ENCODE peak calls at places on chromosome 3, in nine cellular contexts. P is activated CD4-positive, alpha-beta T cell treated with anti-CD3 and anti-CD28 coated beads for 48 hours; F is HTR-8/SVneo; N is H54; B is OCI-LY7; T is activated CD4-positive, CD25-positive, alpha-beta regulatory T cell; M is uterus; V is EH; C is NCI-H1105. U is an unnamed sample.
A peak's percentile ranks its signal among the peaks of the same experiment; 100 is the strongest.

GRCh38 chr3:17412950-17413530 is 329.4 kb downstream of the TBC1D5 start:
- DNase-seq in F (peak; percentile 25), M (no peak), B (peak; percentile 79), T (no peak), C (peak; percentile 35), V (peak; percentile 59), P (no peak), N (no peak), U (no peak)

GRCh38 chr3:69761896-69762789 is 22.9 kb downstream of the MITF start:
- DNase-seq in T (no peak), F (no peak), C (no peak), M (no peak), V (peak; percentile 96), B (no peak), P (peak; percentile 2), N (no peak), U (no peak)

GRCh38 chr3:172506094-172506493 is 17.1 kb downstream of the TNFSF10 start:
- DNase-seq in M (no peak), B (no peak), C (no peak), N (no peak), V (no peak), P (no peak), T (no peak), F (no peak), U (no peak)

GRCh38 chr3:97530689-97531088 is 233.9 kb upstream of the ARL6 start:
- DNase-seq in T (no peak), C (no peak), P (no peak), B (no peak), F (no peak), V (no peak), N (no peak), M (no peak), U (no peak)

GRCh38 chr3:187207624-187208023 is 10.3 kb downstream of the RTP1 start:
- DNase-seq in M (no peak), F (no peak), T (no peak), C (no peak), B (no peak), V (peak; percentile 13), N (no peak), P (no peak), U (no peak)

GRCh38 chr3:112375117-112375516 is 42.2 kb downstream of the CD200 start:
- DNase-seq in C (no peak), T (no peak), V (no peak), P (no peak), M (no peak), B (no peak), F (no peak), N (no peak), U (no peak)

GRCh38 chr3:171680690-171681416 is 129.4 kb downstream of the PLD1 start:
- DNase-seq in C (no peak), F (no peak), M (no peak), T (no peak), B (no peak), V (no peak), N (no peak), P (no peak), U (no peak)

GRCh38 chr3:37498126-37499039 is 324.0 kb upstream of the LRRFIP2 start:
- DNase-seq in C (no peak), M (no peak), N (no peak), P (no peak), F (no peak), V (no peak), B (no peak), T (no peak), U (no peak)

GRCh38 chr3:165526367-165526766 is 310.9 kb downstream of the BCHE start:
- DNase-seq in N (no peak), F (no peak), V (no peak), B (no peak), C (no peak), P (no peak), M (no peak), T (no peak), U (no peak)

GRCh38 chr3:61682671-61683408 is 121.5 kb downstream of the PTPRG start:
- DNase-seq in F (no peak), T (no peak), M (no peak), P (no peak), V (peak; percentile 76), N (no peak), B (no peak), C (no peak), U (peak; percentile 7)

GRCh38 chr3:72993391-72993790 is 3.2 kb upstream of the PPP4R2 start:
- DNase-seq in P (no peak), C (no peak), T (no peak), N (no peak), F (no peak), V (no peak), B (no peak), M (no peak), U (no peak)

GRCh38 chr3:59839810-59840515 is 790.1 kb upstream of the CFAP20DC start:
- DNase-seq in F (no peak), V (no peak), T (no peak), B (peak; percentile 23), M (no peak), P (peak; percentile 41), N (no peak), C (no peak), U (no peak)

GRCh38 chr3:64998317-64998716 is 310.5 kb upstream of the ADAMTS9 start:
- DNase-seq in V (no peak), B (no peak), C (no peak), P (no peak), T (no peak), N (no peak), F (no peak), M (no peak), U (no peak)

GRCh38 chr3:192892981-192893827 is 24.5 kb downstream of the MB21D2 start:
- DNase-seq in N (peak; percentile 64), M (peak; percentile 19), C (no peak), F (peak; percentile 84), V (peak; percentile 96), B (no peak), P (peak; percentile 76), T (peak; percentile 34), U (peak; percentile 71)

GRCh38 chr3:191357909-191358308 is 27.6 kb upstream of the UTS2B start:
- DNase-seq in N (no peak), P (no peak), B (no peak), F (no peak), T (no peak), M (no peak), C (no peak), V (no peak), U (no peak)

GRCh38 chr3:5357089-5357488 is 169.6 kb downstream of the EDEM1 start:
- DNase-seq in N (no peak), P (no peak), B (no peak), T (no peak), V (no peak), M (no peak), C (no peak), F (no peak), U (no peak)

GRCh38 chr3:100456745-100457144 is 35.7 kb upstream of the TMEM45A start:
- DNase-seq in N (no peak), V (no peak), B (no peak), T (no peak), C (no peak), M (no peak), F (no peak), P (no peak), U (no peak)

GRCh38 chr3:63046580-63046979 is 171.4 kb upstream of the CADPS start:
- DNase-seq in N (no peak), V (no peak), M (no peak), P (no peak), F (no peak), B (no peak), T (no peak), C (no peak), U (no peak)

GRCh38 chr3:61901986-61902385 is 340.6 kb downstream of the PTPRG start:
- DNase-seq in P (no peak), F (no peak), C (peak; percentile 8), V (no peak), M (no peak), B (no peak), T (no peak), N (no peak), U (no peak)

GRCh38 chr3:17070560-17070959 is 185.8 kb downstream of the PLCL2 start:
- DNase-seq in P (no peak), F (no peak), M (no peak), B (no peak), C (peak; percentile 59), T (no peak), V (peak; percentile 76), N (peak; percentile 35), U (peak; percentile 11)

GRCh38 chr3:123096701-123097100 is 29.9 kb downstream of the PDIA5 start:
- DNase-seq in P (no peak), C (no peak), F (no peak), M (peak; percentile 54), B (no peak), T (no peak), V (peak; percentile 36), N (no peak), U (no peak)

GRCh38 chr3:169923189-169923588 is 11.8 kb downstream of the SAMD7 start:
- DNase-seq in T (no peak), N (no peak), C (peak; percentile 90), P (no peak), F (no peak), M (peak; percentile 19), V (peak; percentile 21), B (no peak), U (no peak)

GRCh38 chr3:131849640-131850039 is 185.2 kb downstream of the CPNE4 start:
- DNase-seq in N (no peak), C (no peak), B (no peak), T (no peak), V (no peak), P (no peak), M (no peak), F (no peak), U (no peak)

U was measured in T1000.